ENCODE peak calls at places on chromosomes 16 and 17, in eight cellular contexts. One of them, this sample, is unnamed.
A peak's percentile ranks its signal among the peaks of the same experiment; 100 is the strongest.

GRCh38 chr17:68595496-68595895 is 5.7 kb downstream of the FAM20A start:
- DNase-seq in GM23248: no peak
- DNase-seq in PC-3: no peak
- DNase-seq in SK-N-SH: no peak
- DNase-seq in hepatocyte: no peak
- DNase-seq in HCT116: no peak
- DNase-seq in Karpas-422: no peak
- DNase-seq in GM23338: no peak
- DNase-seq in this sample: no peak

GRCh38 chr17:55458977-55459376 is 37.3 kb upstream of the MMD start:
- DNase-seq in PC-3: peak; percentile 95
- DNase-seq in GM23248: peak; percentile 87
- DNase-seq in SK-N-SH: no peak
- DNase-seq in GM23338: no peak
- DNase-seq in hepatocyte: no peak
- DNase-seq in HCT116: peak; percentile 49
- DNase-seq in Karpas-422: no peak
- DNase-seq in this sample: no peak

GRCh38 chr17:64411999-64412771 is 21.5 kb upstream of the PECAM1 start:
- DNase-seq in SK-N-SH: no peak
- DNase-seq in hepatocyte: peak; percentile 52
- DNase-seq in Karpas-422: peak; percentile 72
- DNase-seq in GM23338: peak; percentile 86
- DNase-seq in HCT116: no peak
- DNase-seq in GM23248: peak; percentile 39
- DNase-seq in PC-3: no peak
- DNase-seq in this sample: peak; percentile 92

GRCh38 chr17:559699-560378 is 154.8 kb downstream of the VPS53 start:
- DNase-seq in hepatocyte: peak; percentile 32
- DNase-seq in GM23338: no peak
- DNase-seq in HCT116: no peak
- DNase-seq in GM23248: peak; percentile 94
- DNase-seq in Karpas-422: no peak
- DNase-seq in PC-3: peak; percentile 8
- DNase-seq in SK-N-SH: no peak
- DNase-seq in this sample: no peak

GRCh38 chr17:882827-883585 is 96.6 kb downstream of the NXN start:
- DNase-seq in GM23338: peak; percentile 53
- DNase-seq in HCT116: no peak
- DNase-seq in Karpas-422: peak; percentile 35
- DNase-seq in PC-3: no peak
- DNase-seq in GM23248: peak; percentile 26
- DNase-seq in hepatocyte: peak; percentile 67
- DNase-seq in SK-N-SH: no peak
- DNase-seq in this sample: no peak

GRCh38 chr17:42405963-42406495 is 17.0 kb downstream of the CAVIN1 start:
- DNase-seq in SK-N-SH: peak; percentile 89
- DNase-seq in hepatocyte: peak; percentile 84
- DNase-seq in PC-3: no peak
- DNase-seq in GM23248: peak; percentile 89
- DNase-seq in Karpas-422: peak; percentile 93
- DNase-seq in GM23338: peak; percentile 92
- DNase-seq in HCT116: no peak
- DNase-seq in this sample: peak; percentile 79

GRCh38 chr16:58022601-58023371 is 2.8 kb upstream of the MMP15 start:
- DNase-seq in GM23248: peak; percentile 88
- DNase-seq in PC-3: peak; percentile 49
- DNase-seq in GM23338: peak; percentile 29
- DNase-seq in Karpas-422: no peak
- DNase-seq in HCT116: no peak
- DNase-seq in SK-N-SH: peak; percentile 78
- DNase-seq in hepatocyte: peak; percentile 77
- DNase-seq in this sample: no peak

GRCh38 chr17:72408122-72408382 is 287.2 kb downstream of the SOX9 start:
- DNase-seq in hepatocyte: no peak
- DNase-seq in PC-3: no peak
- DNase-seq in GM23338: no peak
- DNase-seq in GM23248: no peak
- DNase-seq in Karpas-422: no peak
- DNase-seq in SK-N-SH: no peak
- DNase-seq in HCT116: no peak
- DNase-seq in this sample: no peak

GRCh38 chr16:14658063-14658462 is 25.3 kb downstream of the BFAR start:
- DNase-seq in SK-N-SH: no peak
- DNase-seq in Karpas-422: peak; percentile 83
- DNase-seq in GM23338: no peak
- DNase-seq in GM23248: no peak
- DNase-seq in hepatocyte: no peak
- DNase-seq in HCT116: no peak
- DNase-seq in PC-3: no peak
- DNase-seq in this sample: peak; percentile 63

GRCh38 chr16:11833951-11834695 is 17.2 kb downstream of the RSL1D1 start:
- DNase-seq in PC-3: peak; percentile 23
- DNase-seq in HCT116: no peak
- DNase-seq in GM23248: peak; percentile 86
- DNase-seq in GM23338: no peak
- DNase-seq in SK-N-SH: no peak
- DNase-seq in hepatocyte: peak; percentile 44
- DNase-seq in Karpas-422: no peak
- DNase-seq in this sample: no peak

GRCh38 chr16:87924041-87924851 is 12.1 kb downstream of the CA5A start:
- DNase-seq in hepatocyte: no peak
- DNase-seq in GM23338: no peak
- DNase-seq in HCT116: no peak
- DNase-seq in Karpas-422: peak; percentile 54
- DNase-seq in GM23248: no peak
- DNase-seq in PC-3: no peak
- DNase-seq in SK-N-SH: no peak
- DNase-seq in this sample: no peak

GRCh38 chr16:12584488-12585233 is 219.0 kb downstream of the CPPED1 start:
- DNase-seq in SK-N-SH: no peak
- DNase-seq in GM23248: no peak
- DNase-seq in HCT116: no peak
- DNase-seq in Karpas-422: no peak
- DNase-seq in GM23338: no peak
- DNase-seq in hepatocyte: no peak
- DNase-seq in PC-3: no peak
- DNase-seq in this sample: no peak

GRCh38 chr17:29582254-29582765 is 7.1 kb downstream of the GIT1 start:
- DNase-seq in hepatocyte: no peak
- DNase-seq in GM23338: no peak
- DNase-seq in Karpas-422: no peak
- DNase-seq in GM23248: no peak
- DNase-seq in HCT116: no peak
- DNase-seq in PC-3: no peak
- DNase-seq in SK-N-SH: no peak
- DNase-seq in this sample: no peak

GRCh38 chr16:27228036-27228435 is 24.7 kb downstream of the KDM8 start:
- DNase-seq in PC-3: no peak
- DNase-seq in hepatocyte: no peak
- DNase-seq in GM23248: no peak
- DNase-seq in SK-N-SH: no peak
- DNase-seq in GM23338: no peak
- DNase-seq in Karpas-422: no peak
- DNase-seq in HCT116: no peak
- DNase-seq in this sample: no peak

GRCh38 chr16:27230562-27230991 is 27.3 kb downstream of the KDM8 start:
- DNase-seq in SK-N-SH: no peak
- DNase-seq in HCT116: no peak
- DNase-seq in PC-3: no peak
- DNase-seq in GM23338: peak; percentile 19
- DNase-seq in Karpas-422: no peak
- DNase-seq in hepatocyte: no peak
- DNase-seq in GM23248: no peak
- DNase-seq in this sample: no peak

GRCh38 chr16:27228621-27229501 is 25.5 kb downstream of the KDM8 start:
- DNase-seq in HCT116: no peak
- DNase-seq in hepatocyte: peak; percentile 52
- DNase-seq in GM23248: no peak
- DNase-seq in PC-3: no peak
- DNase-seq in Karpas-422: no peak
- DNase-seq in GM23338: no peak
- DNase-seq in SK-N-SH: no peak
- DNase-seq in this sample: peak; percentile 27

GRCh38 chr16:27231692-27232060 is 28.4 kb downstream of the KDM8 start:
- DNase-seq in GM23338: no peak
- DNase-seq in SK-N-SH: no peak
- DNase-seq in HCT116: no peak
- DNase-seq in PC-3: no peak
- DNase-seq in hepatocyte: no peak
- DNase-seq in GM23248: no peak
- DNase-seq in Karpas-422: no peak
- DNase-seq in this sample: no peak

GRCh38 chr16:27229891-27230470 is 26.7 kb downstream of the KDM8 start:
- DNase-seq in GM23248: no peak
- DNase-seq in Karpas-422: no peak
- DNase-seq in HCT116: no peak
- DNase-seq in SK-N-SH: no peak
- DNase-seq in PC-3: no peak
- DNase-seq in GM23338: no peak
- DNase-seq in hepatocyte: no peak
- DNase-seq in this sample: no peak
- H3K9me2 ChIP-seq in GM23248: no peaks in the 10 kb centered on the region
- H3K9me2 ChIP-seq in Karpas-422: no peaks in the 10 kb centered on the region
- H3K9me2 ChIP-seq in HCT116: no peaks in the 10 kb centered on the region
- H3K9me2 ChIP-seq in SK-N-SH: no peaks in the 10 kb centered on the region
- H3K9me2 ChIP-seq in PC-3: no peaks in the 10 kb centered on the region
- H3K9me2 ChIP-seq in GM23338: no peaks in the 10 kb centered on the region
- H3K9me2 ChIP-seq in hepatocyte: no peaks in the 10 kb centered on the region
- H3K9me2 ChIP-seq in this sample: no peaks in the 10 kb centered on the region

DNA sequence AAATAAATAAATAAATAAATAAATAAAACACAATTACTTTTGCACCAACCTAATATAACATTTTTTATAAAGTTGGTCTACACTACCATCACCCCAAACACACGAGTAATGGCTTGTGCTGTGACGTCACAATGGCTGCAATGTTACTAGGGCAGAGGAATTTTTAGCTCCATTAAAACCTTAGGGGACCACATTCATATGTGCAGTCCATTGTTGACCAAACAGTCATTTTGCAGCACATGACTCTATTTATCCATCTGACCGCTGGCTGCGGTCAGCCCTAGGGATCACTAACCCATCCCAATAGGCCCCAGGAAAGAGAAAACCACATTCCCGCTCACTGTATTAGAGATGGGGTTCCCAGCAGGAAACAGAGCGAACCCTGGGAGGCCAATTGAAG is 9.6 kb downstream of the CDH5 start:
- DNase-seq in hepatocyte: no peak
- DNase-seq in PC-3: no peak
- DNase-seq in HCT116: no peak
- DNase-seq in GM23338: no peak
- DNase-seq in Karpas-422: no peak
- DNase-seq in GM23248: no peak
- DNase-seq in SK-N-SH: no peak
- DNase-seq in this sample: no peak
- H3K27ac ChIP-seq in hepatocyte: no peak overlapping the region
- H3K27ac ChIP-seq in PC-3: no peak overlapping the region
- H3K27ac ChIP-seq in HCT116: no peak overlapping the region
- H3K27ac ChIP-seq in GM23338: no peak overlapping the region
- H3K27ac ChIP-seq in Karpas-422: no peak overlapping the region
- H3K27ac ChIP-seq in GM23248: no peak overlapping the region
- H3K27ac ChIP-seq in SK-N-SH: no peak overlapping the region
- H3K27ac ChIP-seq in this sample: no peak overlapping the region

GRCh38 chr16:8923199-8923598 is 40.5 kb downstream of the USP7 start:
- DNase-seq in hepatocyte: no peak
- DNase-seq in SK-N-SH: no peak
- DNase-seq in Karpas-422: no peak
- DNase-seq in HCT116: no peak
- DNase-seq in GM23248: no peak
- DNase-seq in GM23338: no peak
- DNase-seq in PC-3: no peak
- DNase-seq in this sample: no peak

GRCh38 chr16:8919089-8919933 is 37.2 kb downstream of the LITAFD start:
- DNase-seq in HCT116: no peak
- DNase-seq in PC-3: no peak
- DNase-seq in hepatocyte: no peak
- DNase-seq in SK-N-SH: no peak
- DNase-seq in GM23338: no peak
- DNase-seq in Karpas-422: no peak
- DNase-seq in GM23248: no peak
- DNase-seq in this sample: no peak

GRCh38 chr16:8920676-8921625 is 38.8 kb downstream of the LITAFD start:
- DNase-seq in SK-N-SH: no peak
- DNase-seq in PC-3: no peak
- DNase-seq in hepatocyte: no peak
- DNase-seq in GM23338: no peak
- DNase-seq in Karpas-422: no peak
- DNase-seq in GM23248: peak; percentile 68
- DNase-seq in HCT116: no peak
- DNase-seq in this sample: no peak

GRCh38 chr16:8921626-8921984 is 39.5 kb downstream of the LITAFD start:
- DNase-seq in HCT116: no peak
- DNase-seq in GM23248: no peak
- DNase-seq in hepatocyte: no peak
- DNase-seq in GM23338: no peak
- DNase-seq in PC-3: no peak
- DNase-seq in SK-N-SH: no peak
- DNase-seq in Karpas-422: no peak
- DNase-seq in this sample: no peak

DNA sequence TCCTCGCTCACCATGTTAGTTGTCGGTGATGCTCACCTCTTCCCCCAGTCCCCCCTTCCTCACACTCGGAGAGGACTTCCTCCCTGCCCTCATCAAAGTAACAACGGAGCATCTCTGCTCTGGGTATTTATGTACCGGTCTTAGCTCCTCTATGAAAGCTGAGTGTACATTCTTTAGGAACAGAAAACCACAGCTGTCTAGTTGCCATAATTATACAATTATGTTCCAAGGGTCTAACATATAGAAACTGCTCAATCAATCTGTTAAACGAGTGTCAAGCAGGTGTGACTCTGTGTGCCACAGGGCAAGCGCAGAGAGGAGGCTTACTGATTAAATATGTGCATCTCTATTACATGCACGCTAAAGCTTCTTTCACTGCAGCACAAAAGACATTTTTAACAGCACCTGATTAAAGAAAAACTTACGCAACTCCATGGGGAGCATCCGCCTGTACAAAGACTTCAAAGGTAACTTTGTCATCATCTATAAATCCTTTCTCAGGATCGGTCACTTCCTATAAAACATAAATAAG is 37.8 kb downstream of the LITAFD start:
- DNase-seq in SK-N-SH: no peak
- DNase-seq in GM23248: no peak
- DNase-seq in HCT116: no peak
- DNase-seq in GM23338: no peak
- DNase-seq in hepatocyte: no peak
- DNase-seq in PC-3: no peak
- DNase-seq in Karpas-422: no peak
- DNase-seq in this sample: no peak
- H3K9me2 ChIP-seq in SK-N-SH: no peaks in the 10 kb centered on the region
- H3K9me2 ChIP-seq in GM23248: no peaks in the 10 kb centered on the region
- H3K9me2 ChIP-seq in HCT116: no peaks in the 10 kb centered on the region
- H3K9me2 ChIP-seq in GM23338: no peaks in the 10 kb centered on the region
- H3K9me2 ChIP-seq in hepatocyte: no peaks in the 10 kb centered on the region
- H3K9me2 ChIP-seq in PC-3: no peaks in the 10 kb centered on the region
- H3K9me2 ChIP-seq in Karpas-422: no peaks in the 10 kb centered on the region
- H3K9me2 ChIP-seq in this sample: no peaks in the 10 kb centered on the region

DNA sequence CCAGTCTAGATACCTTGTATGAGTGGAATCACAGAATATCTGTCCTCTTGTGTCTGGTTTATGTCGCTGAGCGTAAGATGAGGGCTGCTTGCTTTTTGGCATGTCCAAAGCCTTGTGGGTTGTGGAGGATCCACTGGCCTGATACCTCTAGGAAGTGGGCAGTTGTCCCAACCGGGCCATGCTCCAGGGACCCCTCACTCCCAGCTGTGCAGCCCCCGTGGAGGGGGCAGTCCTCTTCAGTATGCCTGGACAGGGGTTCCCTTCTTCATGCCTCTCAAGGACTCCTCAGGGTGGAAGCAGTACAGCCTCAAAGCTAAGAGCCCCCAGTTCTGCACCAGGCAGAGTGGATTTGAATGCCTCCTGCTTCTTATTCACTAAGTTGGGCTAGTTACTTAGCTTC is 23.8 kb upstream of the ST6GALNAC1 start:
- DNase-seq in GM23248: no peak
- DNase-seq in Karpas-422: no peak
- DNase-seq in PC-3: no peak
- DNase-seq in GM23338: no peak
- DNase-seq in HCT116: no peak
- DNase-seq in hepatocyte: no peak
- DNase-seq in SK-N-SH: no peak
- DNase-seq in this sample: no peak
- H3K27ac ChIP-seq in GM23248: no peak overlapping the region
- H3K27ac ChIP-seq in Karpas-422: no peak overlapping the region
- H3K27ac ChIP-seq in PC-3: no peak overlapping the region
- H3K27ac ChIP-seq in GM23338: no peak overlapping the region
- H3K27ac ChIP-seq in HCT116: no peak overlapping the region
- H3K27ac ChIP-seq in hepatocyte: peak overlapping the region; percentile 5
- H3K27ac ChIP-seq in SK-N-SH: no peak overlapping the region
- H3K27ac ChIP-seq in this sample: no peak overlapping the region

This sample was measured in OCI-LY7.